ENCODE peak calls at places on chromosomes 5 and 9, in ten cellular contexts. B is activated CD8-positive, alpha-beta memory T cell treated with anti-CD3 and anti-CD28 coated beads for 48 hours; K is tibial artery; E is activated T-cell treated with anti-CD3 and anti-CD28 coated beads for 1 hour; Y is stimulated activated CD4-positive, alpha-beta T cell treated with anti-CD3 and anti-CD28 coated beads, Interleukin-4, amount 100 ng/mL, for 1 hour; O is ACHN; W is stimulated activated CD8-positive, alpha-beta memory T cell treated with anti-CD3 and anti-CD28 coated beads, Interleukin-2, amount 100 ng/mL, for 48 hours; L is GM10248; J is astrocyte of the spinal cord; C is renal cortical epithelial cell. T is an unnamed sample.
A peak's percentile ranks its signal among the peaks of the same experiment; 100 is the strongest.

GRCh38 chr5:103849934-103850333 is 287.3 kb upstream of the NUDT12 start:
- DNase-seq in E (no peak), J (peak; percentile 94), B (no peak), L (no peak), C (peak; percentile 95), W (no peak), K (no peak), Y (no peak), O (peak; percentile 80), T (no peak)

GRCh38 chr9:114110180-114110579 is 11.1 kb upstream of the KIF12 start:
- DNase-seq in C (peak; percentile 98), W (no peak), J (peak; percentile 14), B (no peak), E (no peak), Y (no peak), O (peak; percentile 83), L (no peak), K (no peak), T (no peak)

GRCh38 chr5:66239034-66239433 is 94.9 kb downstream of the SREK1 start:
- DNase-seq in C (peak; percentile 14), E (no peak), K (no peak), Y (no peak), W (no peak), L (no peak), J (no peak), B (no peak), O (peak; percentile 25), T (no peak)

GRCh38 chr5:103693485-103693884 is 130.9 kb upstream of the NUDT12 start:
- DNase-seq in L (no peak), W (no peak), O (no peak), Y (no peak), K (no peak), J (no peak), E (no peak), B (no peak), C (no peak), T (no peak)

GRCh38 chr9:35481347-35481975 is 8.4 kb upstream of the RUSC2 start:
- DNase-seq in C (peak; percentile 64), O (peak; percentile 70), E (no peak), B (no peak), W (no peak), L (peak; percentile 36), Y (no peak), J (peak; percentile 56), K (peak; percentile 54), T (no peak)

GRCh38 chr5:66976108-66976507 is 220.5 kb downstream of the CD180 start:
- DNase-seq in J (no peak), Y (no peak), B (no peak), E (no peak), W (no peak), C (no peak), L (no peak), K (no peak), O (no peak), T (no peak)

GRCh38 chr5:158119852-158120708 is 261.1 kb upstream of the CLINT1 start:
- DNase-seq in O (no peak), B (no peak), Y (no peak), K (no peak), J (peak; percentile 29), C (peak; percentile 88), E (no peak), W (no peak), L (no peak), T (no peak)

GRCh38 chr9:93307468-93308157 is 123.7 kb downstream of the WNK2 start:
- DNase-seq in W (no peak), J (no peak), Y (no peak), O (no peak), E (no peak), L (no peak), K (no peak), C (no peak), B (no peak), T (no peak)

GRCh38 chr5:160467555-160468418 is 46.1 kb downstream of the PTTG1 start:
- DNase-seq in K (peak; percentile 72), C (peak; percentile 97), B (peak; percentile 76), Y (peak; percentile 78), E (peak; percentile 57), L (peak; percentile 86), W (peak; percentile 87), O (peak; percentile 91), J (peak; percentile 85), T (no peak)

GRCh38 chr9:35858428-35858827 is 11.8 kb downstream of the OR13J1 start:
- DNase-seq in O (no peak), L (no peak), B (no peak), C (no peak), W (no peak), Y (no peak), E (no peak), K (no peak), J (no peak), T (no peak)

GRCh38 chr5:135221187-135221473 is 177.9 kb downstream of the MACROH2A1 start:
- DNase-seq in K (no peak), B (no peak), O (no peak), L (no peak), E (no peak), C (no peak), J (no peak), W (no peak), Y (no peak), T (no peak)

GRCh38 chr5:178765753-178766300 is 35.4 kb upstream of the ZNF354A start:
- DNase-seq in L (no peak), E (no peak), K (no peak), Y (no peak), O (no peak), W (no peak), J (no peak), C (no peak), B (no peak), T (no peak)

GRCh38 chr5:141172381-141173204 is at the start of gene PCDHB7:
- DNase-seq in B (no peak), J (peak; percentile 7), W (no peak), K (no peak), E (no peak), O (peak; percentile 44), C (no peak), L (no peak), Y (peak; percentile 14), T (no peak)

GRCh38 chr5:135437796-135438560 is 9.2 kb downstream of the DCANP1 start:
- DNase-seq in K (no peak), Y (no peak), W (no peak), C (peak; percentile 73), E (no peak), J (peak; percentile 87), L (no peak), B (no peak), O (no peak), T (no peak)

GRCh38 chr5:80109549-80110478 is 74.7 kb downstream of the THBS4 start:
- DNase-seq in L (no peak), Y (no peak), K (no peak), J (no peak), B (no peak), C (no peak), E (no peak), W (no peak), O (no peak), T (no peak)

GRCh38 chr9:109295475-109296110 is 25.3 kb downstream of the EPB41L4B start:
- DNase-seq in W (no peak), L (no peak), K (no peak), B (no peak), O (no peak), E (no peak), J (no peak), C (no peak), Y (no peak), T (no peak)

GRCh38 chr9:97525451-97525850 is 24.0 kb downstream of the TMOD1 start:
- DNase-seq in L (no peak), J (no peak), E (no peak), Y (no peak), K (no peak), W (no peak), O (no peak), C (peak; percentile 96), B (no peak), T (no peak)

GRCh38 chr9:79104216-79104615 is 467.5 kb upstream of the TLE4 start:
- DNase-seq in E (no peak), W (no peak), L (no peak), O (no peak), B (no peak), Y (no peak), J (peak; percentile 31), K (no peak), C (no peak), T (no peak)

GRCh38 chr9:81787747-81788632 is 98.6 kb upstream of the TLE1 start:
- DNase-seq in O (peak; percentile 66), J (peak; percentile 92), E (no peak), W (no peak), B (no peak), L (no peak), K (peak; percentile 55), Y (no peak), C (peak; percentile 98), T (no peak)

GRCh38 chr9:90054810-90055209 is 450.0 kb downstream of the GADD45G start:
- DNase-seq in W (no peak), C (no peak), B (no peak), L (no peak), E (no peak), J (no peak), K (no peak), O (no peak), Y (no peak), T (peak; percentile 46)

GRCh38 chr5:96538831-96539250 is 105.8 kb upstream of the PCSK1 start:
- DNase-seq in K (no peak), J (no peak), C (no peak), O (no peak), W (no peak), L (no peak), B (no peak), E (no peak), Y (no peak), T (no peak)

GRCh38 chr9:128124451-128124850 is 3.1 kb downstream of the PTGES2 start:
- DNase-seq in J (no peak), E (no peak), Y (no peak), K (no peak), C (no peak), O (no peak), W (no peak), B (no peak), L (no peak), T (no peak)

GRCh38 chr9:104992696-104993095 is 64.7 kb upstream of the ABCA1 start:
- DNase-seq in B (no peak), W (no peak), O (no peak), L (no peak), Y (no peak), K (no peak), E (no peak), C (no peak), J (peak; percentile 79), T (no peak)

GRCh38 chr5:150349681-150350275 is 7.7 kb upstream of the TCOF1 start:
- DNase-seq in W (no peak), K (no peak), Y (no peak), L (no peak), B (no peak), C (peak; percentile 66), J (no peak), E (no peak), O (peak; percentile 18), T (no peak)

GRCh38 chr5:180438785-180439780 is 55.1 kb upstream of the CNOT6 start:
- DNase-seq in J (no peak), C (no peak), L (no peak), B (no peak), E (no peak), O (no peak), W (no peak), Y (no peak), K (no peak), T (no peak)

GRCh38 chr5:78547731-78548189 is 100.8 kb downstream of the LHFPL2 start:
- DNase-seq in W (no peak), K (peak; percentile 96), C (no peak), L (no peak), J (peak; percentile 91), E (no peak), O (no peak), Y (no peak), B (no peak), T (no peak)

GRCh38 chr9:31388660-31389059 is 995.8 kb upstream of the ACO1 start:
- DNase-seq in L (no peak), J (no peak), E (no peak), C (no peak), K (no peak), B (no peak), W (no peak), Y (no peak), O (no peak), T (no peak)

GRCh38 chr9:89794918-89795317 is 190.1 kb downstream of the GADD45G start:
- DNase-seq in E (no peak), L (no peak), K (no peak), J (no peak), O (no peak), W (no peak), Y (no peak), B (no peak), C (no peak), T (no peak)